ENCODE peak calls at places on chromosomes 6 and 20, in seven cellular contexts. W is mammary epithelial cell; Z is tibial artery; V is A549; Q is PC-9; A is CD8-positive, alpha-beta memory T cell; M is lung. X is an unnamed sample. For H3K4me1, the result is how much of the 10 kb centered on the place peaks cover.

GRCh38 chr6:3751019-3751729 is at the start of gene PXDC1:
- DNase-seq in M (no peak), W (peak), A (peak), V (no peak), Z (no peak), Q (peak), X (peak)

GRCh38 chr20:13723015-13723414 is 61.7 kb downstream of the ESF1 start:
- DNase-seq in Z (no peak), V (peak), A (no peak), W (no peak), Q (no peak), M (no peak), X (no peak)

GRCh38 chr20:63565699-63566335 is 8.2 kb downstream of the HELZ2 start:
- DNase-seq in V (no peak), W (no peak), A (no peak), Z (no peak), Q (no peak), M (no peak), X (no peak)

GRCh38 chr6:125236536-125237327 is 65.0 kb downstream of the HDDC2 start:
- DNase-seq in M (no peak), V (peak), W (no peak), Q (no peak), A (no peak), Z (no peak), X (no peak)

GRCh38 chr20:56592817-56593216 is 36.3 kb upstream of the TFAP2C start:
- DNase-seq in Z (no peak), V (no peak), Q (no peak), A (no peak), W (no peak), M (no peak), X (no peak)

GRCh38 chr6:35062676-35063574 is 78.2 kb downstream of the TCP11 start:
- DNase-seq in Q (no peak), W (no peak), A (no peak), V (no peak), Z (no peak), M (no peak), X (no peak)

GRCh38 chr6:16804007-16804303 is 42.7 kb upstream of the ATXN1 start:
- DNase-seq in M (no peak), V (no peak), Q (no peak), A (no peak), Z (no peak), W (no peak), X (no peak)

GRCh38 chr6:37860226-37860839 is 40.8 kb downstream of the ZFAND3 start:
- DNase-seq in W (no peak), M (no peak), V (peak), Q (peak), A (peak), Z (peak), X (peak)

GRCh38 chr6:70685494-70686180 is 18.0 kb downstream of the SMAP1 start:
- DNase-seq in V (no peak), M (no peak), Q (no peak), W (no peak), Z (no peak), A (no peak), X (no peak)

GRCh38 chr6:54697423-54697822 is 149.1 kb upstream of the FAM83B start:
- DNase-seq in A (no peak), Z (no peak), M (no peak), Q (no peak), V (peak), W (peak), X (no peak)

GRCh38 chr6:133937909-133938308 is 15.1 kb upstream of the TBPL1 start:
- DNase-seq in M (no peak), Q (no peak), V (no peak), W (no peak), Z (no peak), A (no peak), X (no peak)

GRCh38 chr6:159943101-159943632 is 25.7 kb upstream of the IGF2R start:
- DNase-seq in Z (peak), Q (no peak), M (no peak), W (peak), A (no peak), V (no peak), X (no peak)

GRCh38 chr6:73564578-73565345 is 43.9 kb upstream of the EEF1A1 start:
- DNase-seq in V (no peak), M (no peak), W (no peak), Q (no peak), A (no peak), Z (no peak), X (no peak)

GRCh38 chr20:49348563-49348962 is 70.7 kb upstream of the ZNFX1 start:
- DNase-seq in Q (no peak), A (no peak), M (no peak), W (no peak), V (no peak), Z (no peak), X (no peak)

GRCh38 chr6:44514576-44515193 is 127.2 kb downstream of the CDC5L start:
- DNase-seq in W (no peak), M (no peak), Q (no peak), A (no peak), V (no peak), Z (no peak), X (no peak)

GRCh38 chr20:49850463-49851233 is 38.0 kb downstream of the SLC9A8 start:
- DNase-seq in Q (no peak), V (no peak), A (no peak), Z (no peak), W (peak), M (no peak), X (no peak)

GRCh38 chr6:6712258-6712978 is 123.9 kb downstream of the LY86 start:
- DNase-seq in M (no peak), Q (peak), V (peak), A (no peak), W (peak), Z (no peak), X (no peak)

GRCh38 chr6:6712979-6713514 is 124.5 kb downstream of the LY86 start:
- DNase-seq in A (no peak), V (no peak), W (no peak), M (no peak), Z (no peak), Q (no peak), X (peak)

GRCh38 chr6:6709106-6709505 is 120.6 kb downstream of the LY86 start:
- DNase-seq in Z (no peak), V (no peak), A (no peak), Q (no peak), M (no peak), W (no peak), X (no peak)

GRCh38 chr6:6713660-6714446 is 125.3 kb downstream of the LY86 start:
- DNase-seq in W (no peak), M (no peak), A (no peak), V (peak), Z (no peak), Q (no peak), X (no peak)

GRCh38 chr6:6711832-6712231 is 123.3 kb downstream of the LY86 start:
- DNase-seq in M (no peak), V (no peak), W (no peak), Q (no peak), A (peak), Z (no peak), X (no peak)
- H3K4me1 ChIP-seq in M (under half), V (under half), W (under half), Q (under half), A (under half), Z (under half), X (under half)

GRCh38 chr20:21548390-21549035 is 34.6 kb upstream of the NKX2-2 start:
- DNase-seq in A (peak), V (no peak), W (no peak), Q (no peak), M (no peak), Z (no peak), X (no peak)
- H3K4me3 ChIP-seq in A (peak), V (no peak), W (no peak), Q (no peak), M (no peak), Z (no peak), X (no peak)

DNA sequence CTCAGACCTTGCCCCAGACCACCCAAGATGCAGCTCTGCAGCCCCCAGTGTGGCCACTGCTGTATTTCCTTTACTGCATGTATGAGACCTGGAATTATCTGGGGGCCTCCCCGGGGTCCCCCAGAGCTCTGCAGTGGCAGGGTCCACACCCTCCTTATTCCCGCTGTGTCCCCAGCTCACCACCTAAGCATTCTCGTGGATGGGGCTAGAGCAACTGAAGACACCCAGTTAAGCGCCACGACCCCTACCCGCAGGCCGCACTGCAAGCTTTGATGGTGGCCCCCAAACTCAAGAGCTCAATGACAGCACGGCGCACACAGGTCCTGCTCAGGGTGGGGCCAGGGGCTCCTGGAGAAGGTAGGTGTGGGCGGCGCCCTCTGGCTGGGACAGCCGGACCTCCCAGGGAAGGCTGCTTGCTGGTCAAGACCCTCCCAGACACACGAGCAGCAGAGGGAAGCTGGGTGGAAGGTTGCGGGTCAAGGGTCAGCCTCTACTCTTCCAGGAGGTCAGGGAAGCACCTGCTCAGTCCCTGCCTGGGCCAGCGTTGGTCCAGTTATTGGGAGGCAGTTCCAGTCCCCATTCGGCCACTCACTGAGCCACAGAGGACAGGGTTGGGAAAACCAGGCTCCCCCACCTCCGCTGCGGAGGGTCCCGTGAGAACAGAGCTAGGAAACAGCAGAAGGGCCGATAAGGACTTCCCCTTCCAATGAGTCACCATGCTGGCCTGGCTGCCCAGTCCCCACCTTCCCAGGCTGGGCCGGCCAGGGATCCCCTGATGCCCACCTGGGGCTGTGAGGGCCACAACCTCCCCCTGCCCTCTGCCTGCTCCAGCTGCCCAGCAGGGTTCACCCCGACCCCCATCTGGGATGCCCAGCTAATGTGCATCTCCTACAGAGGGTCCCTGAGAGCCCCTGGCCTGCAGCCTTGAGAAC is 2.9 kb downstream of the LAMA5 start:
- DNase-seq in Q (peak), W (no peak), Z (no peak), M (no peak), V (peak), A (no peak), X (peak)
- H3K4me1 ChIP-seq in Q (half or more), W (half or more), Z (half or more), M (under half), V (half or more), A (under half), X (half or more)

GRCh38 chr6:81750201-81750600 is 2.3 kb downstream of the TENT5A start:
- DNase-seq in W (no peak), A (no peak), M (no peak), Q (no peak), Z (no peak), V (no peak), X (no peak)
- H3K4me3 ChIP-seq in W (peak), A (no peak), M (peak), Q (peak), Z (peak), V (no peak), X (peak)

GRCh38 chr6:111603648-111604047 is 2.0 kb downstream of the TRAF3IP2 start:
- DNase-seq in M (no peak), Z (no peak), W (no peak), V (no peak), A (no peak), Q (no peak), X (no peak)
- H3K4me1 ChIP-seq in M (under half), Z (under half), W (under half), V (under half), A (under half), Q (under half), X (half or more)

GRCh38 chr6:27290065-27290849 is 21.8 kb downstream of the POM121L2 start:
- DNase-seq in Q (no peak), Z (no peak), A (no peak), M (no peak), V (peak), W (peak), X (no peak)
- H3K4me3 ChIP-seq in Q (peak), Z (no peak), A (no peak), M (no peak), V (peak), W (no peak), X (no peak)

GRCh38 chr6:153328194-153328593 is 197.1 kb upstream of the RGS17 start:
- DNase-seq in A (no peak), Z (no peak), V (no peak), Q (peak), W (peak), M (no peak), X (peak)

GRCh38 chr6:153325661-153326060 is 194.6 kb upstream of the RGS17 start:
- DNase-seq in Q (no peak), A (no peak), W (no peak), Z (no peak), V (no peak), M (no peak), X (no peak)
- H3K4me1 ChIP-seq in Q (under half), A (under half), W (under half), Z (under half), V (under half), M (under half), X (under half)

GRCh38 chr6:110331383-110331782 is 26.8 kb downstream of the METTL24 start:
- DNase-seq in W (no peak), A (no peak), M (no peak), Q (no peak), V (no peak), Z (no peak), X (no peak)
- H3K4me3 ChIP-seq in W (no peak), A (no peak), M (no peak), Q (no peak), V (no peak), Z (no peak), X (no peak)

DNA sequence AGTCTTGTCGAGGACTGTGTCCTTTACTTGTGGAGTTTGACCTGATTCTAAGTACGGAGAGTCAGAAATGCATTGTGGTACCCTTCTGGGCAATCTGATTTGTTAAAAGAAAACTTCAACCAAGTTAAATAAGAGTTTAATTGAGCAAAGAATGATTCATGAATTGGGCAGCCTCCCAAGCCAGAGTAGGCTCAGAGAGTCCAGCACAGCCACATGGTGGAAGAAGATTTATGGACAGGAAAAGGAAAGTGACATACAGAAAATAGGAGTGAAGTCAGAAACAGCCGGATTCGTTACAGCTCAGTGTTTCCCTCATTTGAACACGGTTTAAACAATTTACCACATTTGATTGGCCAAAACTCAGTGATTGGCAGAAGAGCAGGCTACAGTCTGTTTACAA is 329.2 kb downstream of the DHX35 start:
- DNase-seq in Z (no peak), W (no peak), V (no peak), Q (no peak), A (no peak), M (no peak), X (no peak)
- H3K4me1 ChIP-seq in Z (under half), W (under half), V (under half), Q (under half), A (under half), M (under half), X (under half)

GRCh38 chr6:104958178-104958520 is 1.2 kb downstream of the LIN28B start:
- DNase-seq in Q (no peak), Z (no peak), W (no peak), M (no peak), A (no peak), V (no peak), X (no peak)

GRCh38 chr6:104958720-104959452 is 2.0 kb downstream of the LIN28B start:
- DNase-seq in Q (no peak), M (no peak), W (no peak), V (peak), A (no peak), Z (no peak), X (no peak)

GRCh38 chr6:104956663-104957294 is at the start of gene LIN28B:
- DNase-seq in Q (no peak), A (no peak), Z (no peak), M (no peak), W (no peak), V (peak), X (no peak)

GRCh38 chr6:104957301-104958177 is 632 bp downstream of the LIN28B start:
- DNase-seq in Q (no peak), A (no peak), Z (no peak), M (no peak), V (peak), W (no peak), X (no peak)

DNA sequence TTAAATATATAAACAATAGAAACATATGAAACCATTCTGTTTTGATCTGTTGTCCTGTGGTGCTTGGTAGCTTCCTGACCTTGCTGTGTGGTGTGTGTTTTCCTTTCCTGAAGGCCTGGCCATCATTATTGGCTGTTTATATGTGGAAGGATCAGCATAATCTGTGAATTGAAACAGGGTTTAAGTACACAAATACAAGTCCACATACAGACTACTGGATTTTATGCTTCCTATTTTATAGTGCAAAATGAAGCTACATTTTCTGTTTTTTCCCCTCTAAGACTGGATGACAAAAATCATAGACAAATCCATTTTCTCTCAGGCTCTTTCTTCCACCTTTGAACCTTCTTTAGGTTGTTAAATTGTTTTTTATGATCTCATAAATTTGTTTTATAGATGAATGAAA is 2.5 kb downstream of the LIN28B start:
- DNase-seq in V (no peak), Z (no peak), M (no peak), W (no peak), Q (no peak), A (no peak), X (no peak)
- H3K4me3 ChIP-seq in V (peak), Z (no peak), M (no peak), W (no peak), Q (no peak), A (no peak), X (no peak)

X was measured in thyroid gland.